ENCODE peak calls at places on chromosomes 1 and 21, in six cellular contexts. R is stimulated activated naive CD4-positive, alpha-beta T cell; A is NCI-H748 treated with DMSO at 0.1 percent for 48 hours; H is left ventricle myocardium superior; Z is T follicular helper cell; I is NCI-H446 treated with DMSO at 0.1 percent for 48 hours. C is an unnamed sample.
A peak's percentile ranks its signal among the peaks of the same experiment; 100 is the strongest.

GRCh38 chr1:160367516-160367900 is 637 bp downstream of the NHLH1 start:
- DNase-seq in R (no peak), A (no peak), H (no peak), Z (no peak), I (no peak), C (peak; percentile 30)

GRCh38 chr21:41583274-41583790 is 75.4 kb upstream of the TMPRSS2 start:
- DNase-seq in R (no peak), A (no peak), H (no peak), Z (no peak), I (no peak), C (peak; percentile 94)

GRCh38 chr1:37485902-37486679 is 11.7 kb downstream of the ZC3H12A start:
- DNase-seq in R (no peak), A (no peak), H (no peak), Z (no peak), I (no peak), C (no peak)

GRCh38 chr21:26849428-26850115 is 4.4 kb upstream of the ADAMTS1 start:
- DNase-seq in R (peak; percentile 7), A (no peak), H (no peak), Z (no peak), I (peak; percentile 35), C (no peak)

GRCh38 chr1:185853739-185854138 is 119.5 kb downstream of the HMCN1 start:
- DNase-seq in R (no peak), A (no peak), H (no peak), Z (no peak), I (no peak), C (no peak)

GRCh38 chr1:167544447-167544846 is 9.1 kb downstream of the CREG1 start:
- DNase-seq in R (no peak), A (no peak), H (no peak), Z (no peak), I (no peak), C (no peak)

GRCh38 chr1:190747643-190748186 is 270.1 kb upstream of the BRINP3 start:
- DNase-seq in R (no peak), A (no peak), H (no peak), Z (no peak), I (no peak), C (no peak)

GRCh38 chr1:117859901-117860300 is 69.5 kb downstream of the GDAP2 start:
- DNase-seq in R (no peak), A (no peak), H (no peak), Z (no peak), I (no peak), C (no peak)

GRCh38 chr1:209241481-209241880 is 342.0 kb upstream of the CAMK1G start:
- DNase-seq in R (no peak), A (no peak), H (no peak), Z (no peak), I (no peak), C (no peak)

GRCh38 chr1:156664949-156665411 is 12.2 kb downstream of the NES start:
- DNase-seq in R (no peak), A (no peak), H (peak; percentile 83), Z (no peak), I (no peak), C (no peak)

GRCh38 chr1:63903947-63904346 is 130.1 kb downstream of the ROR1 start:
- DNase-seq in R (no peak), A (no peak), H (no peak), Z (no peak), I (no peak), C (no peak)

GRCh38 chr1:21225065-21225464 is 48.4 kb upstream of the EIF4G3 start:
- DNase-seq in R (no peak), A (no peak), H (no peak), Z (no peak), I (no peak), C (no peak)

GRCh38 chr1:185594786-185595410 is 139.3 kb upstream of the HMCN1 start:
- DNase-seq in R (no peak), A (no peak), H (no peak), Z (no peak), I (no peak), C (no peak)

GRCh38 chr1:40476924-40477679 is at the start of gene ZFP69:
- DNase-seq in R (peak; percentile 59), A (peak; percentile 96), H (peak; percentile 89), Z (peak; percentile 46), I (peak; percentile 59), C (peak; percentile 63)

GRCh38 chr1:3496916-3497315 is 42.5 kb downstream of the ARHGEF16 start:
- DNase-seq in R (no peak), A (no peak), H (no peak), Z (no peak), I (no peak), C (no peak)

GRCh38 chr1:119713039-119713537 is 1.4 kb downstream of the PHGDH start:
- DNase-seq in R (no peak), A (peak; percentile 20), H (no peak), Z (no peak), I (no peak), C (peak; percentile 61)

GRCh38 chr1:198143797-198144196 is 13.0 kb upstream of the NEK7 start:
- DNase-seq in R (no peak), A (no peak), H (no peak), Z (no peak), I (no peak), C (no peak)

GRCh38 chr1:14944471-14944981 is 209.0 kb upstream of the TMEM51 start:
- DNase-seq in R (no peak), A (no peak), H (no peak), Z (no peak), I (peak; percentile 37), C (no peak)

GRCh38 chr1:202193614-202194327 is at the start of gene LGR6:
- DNase-seq in R (no peak), A (no peak), H (no peak), Z (no peak), I (no peak), C (no peak)

GRCh38 chr1:37042506-37042905 is 8.2 kb upstream of the GRIK3 start:
- DNase-seq in R (no peak), A (no peak), H (no peak), Z (no peak), I (no peak), C (no peak)

GRCh38 chr1:91124989-91125417 is 103.2 kb upstream of the ZNF644 start:
- DNase-seq in R (no peak), A (no peak), H (no peak), Z (no peak), I (no peak), C (no peak)

GRCh38 chr1:92411511-92411910 is 75.2 kb downstream of the GFI1 start:
- DNase-seq in R (no peak), A (no peak), H (no peak), Z (no peak), I (peak; percentile 45), C (no peak)

GRCh38 chr21:37551406-37552355 is 185.1 kb downstream of the DYRK1A start:
- DNase-seq in R (no peak), A (no peak), H (no peak), Z (no peak), I (peak; percentile 34), C (no peak)

GRCh38 chr1:162471290-162471853 is 26.2 kb upstream of the UHMK1 start:
- DNase-seq in R (no peak), A (no peak), H (no peak), Z (no peak), I (no peak), C (no peak)